ENCODE peak calls at places on chromosomes 3 and 15, in five cellular contexts. Y is right cardiac atrium, S is DMS 273 treated with DMSO at 0.1 percent for 48 hours, O is AG10803, P is NCI-H1930. A is an unnamed sample.

GRCh38 chr3:134900482-134900881 is 105.4 kb downstream of the EPHB1 start:
- DNase-seq in Y (no peak), S (no peak), O (no peak), P (no peak), A (no peak)

GRCh38 chr3:128619146-128619890 is 31.3 kb downstream of the RPN1 start:
- DNase-seq in Y (no peak), S (no peak), O (peak; percentile 70), P (no peak), A (no peak)

GRCh38 chr3:178288074-178288473 is 248.2 kb upstream of the KCNMB2 start:
- DNase-seq in Y (no peak), S (no peak), O (no peak), P (no peak), A (no peak)

GRCh38 chr3:73144276-73144675 is 82.8 kb downstream of the EBLN2 start:
- DNase-seq in Y (peak; percentile 82), S (no peak), O (peak; percentile 22), P (no peak), A (no peak)

GRCh38 chr15:92283813-92284212 is 109.9 kb upstream of the ST8SIA2 start:
- DNase-seq in Y (no peak), S (no peak), O (no peak), P (no peak), A (no peak)

GRCh38 chr3:177673105-177673804 is 476.0 kb upstream of the TBL1XR1 start:
- DNase-seq in Y (no peak), S (no peak), O (peak; percentile 93), P (no peak), A (no peak)

GRCh38 chr15:98660055-98660454 is 11.7 kb downstream of the IGF1R start:
- DNase-seq in Y (no peak), S (no peak), O (no peak), P (no peak), A (no peak)

GRCh38 chr3:102074951-102075350 is 225.6 kb downstream of the NFKBIZ start:
- DNase-seq in Y (no peak), S (peak; percentile 67), O (peak; percentile 14), P (no peak), A (no peak)

GRCh38 chr3:66427352-66427751 is 73.5 kb downstream of the LRIG1 start:
- DNase-seq in Y (no peak), S (no peak), O (no peak), P (no peak), A (no peak)

GRCh38 chr3:24367681-24368264 is 126.9 kb downstream of the THRB start:
- DNase-seq in Y (no peak), S (no peak), O (no peak), P (no peak), A (no peak)

GRCh38 chr3:25246921-25247320 is 181.1 kb upstream of the RARB start:
- DNase-seq in Y (no peak), S (no peak), O (no peak), P (no peak), A (no peak)

GRCh38 chr3:106294121-106294520 is 425.3 kb upstream of the CBLB start:
- DNase-seq in Y (no peak), S (no peak), O (no peak), P (no peak), A (no peak)

GRCh38 chr15:85858586-85859375 is 64.1 kb upstream of the KLHL25 start:
- DNase-seq in Y (peak; percentile 79), S (peak; percentile 36), O (peak; percentile 55), P (peak; percentile 12), A (peak; percentile 11)

GRCh38 chr15:65790692-65791334 is 1.3 kb downstream of the DENND4A start:
- DNase-seq in Y (no peak), S (peak; percentile 22), O (no peak), P (no peak), A (no peak)

GRCh38 chr3:25430942-25431570 is 3.0 kb downstream of the RARB start:
- DNase-seq in Y (no peak), S (no peak), O (no peak), P (no peak), A (no peak)

GRCh38 chr3:106824856-106825255 is 552.4 kb upstream of the CCDC54 start:
- DNase-seq in Y (no peak), S (peak; percentile 34), O (peak; percentile 58), P (no peak), A (no peak)

GRCh38 chr3:10467204-10467603 is 38.2 kb downstream of the ATP2B2 start:
- DNase-seq in Y (no peak), S (no peak), O (no peak), P (no peak), A (no peak)

GRCh38 chr3:136862611-136862951 is 573 bp downstream of the NCK1 start:
- DNase-seq in Y (peak; percentile 81), S (peak; percentile 63), O (peak; percentile 58), P (peak; percentile 42), A (no peak)

GRCh38 chr3:130488288-130488687 is 28.7 kb upstream of the COL6A6 start:
- DNase-seq in Y (no peak), S (no peak), O (peak; percentile 12), P (no peak), A (no peak)

GRCh38 chr15:81284256-81285031 is 39.5 kb downstream of the STARD5 start:
- DNase-seq in Y (no peak), S (no peak), O (no peak), P (no peak), A (no peak)

A was measured in NCI-H187.